ENCODE peak calls at places on chromosomes 16 and 17, in four cellular contexts. F, K, H and M are unnamed samples.

GRCh38 chr16:48366165-48367093 is 18.8 kb downstream of the SIAH1 start:
- DNase-seq in F (peak), K (peak), H (peak), M (peak)

GRCh38 chr16:11636172-11636721 is 32.0 kb upstream of the SNN start:
- DNase-seq in F (no peak), K (no peak), H (peak), M (peak)

GRCh38 chr16:69520800-69521602 is 44.8 kb upstream of the NFAT5 start:
- DNase-seq in F (no peak), K (no peak), H (no peak), M (no peak)

GRCh38 chr16:23343643-23344612 is 41.8 kb downstream of the SCNN1B start:
- DNase-seq in F (no peak), K (no peak), H (no peak), M (no peak)

GRCh38 chr17:13176436-13176835 is 158.6 kb upstream of the ELAC2 start:
- DNase-seq in F (no peak), K (no peak), H (no peak), M (no peak)

GRCh38 chr16:88315543-88316105 is 67.1 kb upstream of the ZNF469 start:
- DNase-seq in F (peak), K (no peak), H (no peak), M (peak)

GRCh38 chr17:79303641-79304205 is 229.1 kb downstream of the ENGASE start:
- DNase-seq in F (no peak), K (no peak), H (no peak), M (no peak)

GRCh38 chr17:4305224-4305623 is 41.4 kb upstream of the ANKFY1 start:
- DNase-seq in F (no peak), K (no peak), H (no peak), M (no peak)

GRCh38 chr17:77281024-77281903 is 140.5 kb downstream of the SEC14L1 start:
- DNase-seq in F (no peak), K (peak), H (peak), M (no peak)

GRCh38 chr16:2079311-2079800 is 31.6 kb downstream of the TSC2 start:
- DNase-seq in F (no peak), K (no peak), H (no peak), M (no peak)

GRCh38 chr16:82157836-82158235 is 12.2 kb downstream of the MPHOSPH6 start:
- DNase-seq in F (no peak), K (no peak), H (no peak), M (no peak)

GRCh38 chr16:29745853-29746345 is at the start of gene C16orf54:
- DNase-seq in F (no peak), K (peak), H (no peak), M (no peak)

GRCh38 chr16:53094013-53094630 is 39.3 kb downstream of the CHD9 start:
- DNase-seq in F (peak), K (peak), H (no peak), M (no peak)

GRCh38 chr16:28879261-28879840 is 1.1 kb downstream of the ATP2A1 start:
- DNase-seq in F (peak), K (no peak), H (peak), M (no peak)

GRCh38 chr16:52515068-52515671 is 31.8 kb downstream of the TOX3 start:
- DNase-seq in F (no peak), K (no peak), H (peak), M (no peak)

GRCh38 chr16:21076186-21076883 is 74.3 kb downstream of the DNAH3 start:
- DNase-seq in F (no peak), K (no peak), H (no peak), M (no peak)

GRCh38 chr16:90022209-90023077 is 3.2 kb upstream of the DBNDD1 start:
- DNase-seq in F (peak), K (peak), H (peak), M (peak)

GRCh38 chr17:16922386-16923096 is 49.4 kb downstream of the TNFRSF13B start:
- DNase-seq in F (no peak), K (no peak), H (no peak), M (peak)